ENCODE peak calls at places on chromosomes 11 and 22, in five cellular contexts. One of them, this sample, is unnamed.

GRCh38 chr11:105244157-105244820 is 104.7 kb upstream of the CARD18 start:
- DNase-seq in testis: peak; percentile 17
- DNase-seq in aorta: no peak
- DNase-seq in CD4-positive, alpha-beta memory T cell: no peak
- DNase-seq in RWPE1: peak; percentile 73
- DNase-seq in this sample: no peak

GRCh38 chr22:38756631-38757463 is 1.0 kb upstream of the SUN2 start:
- DNase-seq in RWPE1: no peak
- DNase-seq in aorta: no peak
- DNase-seq in testis: no peak
- DNase-seq in CD4-positive, alpha-beta memory T cell: no peak
- DNase-seq in this sample: no peak

GRCh38 chr11:87097582-87097981 is 59.8 kb downstream of the TMEM135 start:
- DNase-seq in testis: peak; percentile 73
- DNase-seq in CD4-positive, alpha-beta memory T cell: peak; percentile 36
- DNase-seq in RWPE1: peak; percentile 31
- DNase-seq in aorta: no peak
- DNase-seq in this sample: no peak

GRCh38 chr22:50444663-50445062 is 30.2 kb downstream of the SBF1 start:
- DNase-seq in CD4-positive, alpha-beta memory T cell: no peak
- DNase-seq in RWPE1: no peak
- DNase-seq in testis: peak; percentile 47
- DNase-seq in aorta: no peak
- DNase-seq in this sample: no peak

GRCh38 chr11:113991170-113991569 is 16.3 kb downstream of the HTR3A start:
- DNase-seq in CD4-positive, alpha-beta memory T cell: peak; percentile 10
- DNase-seq in testis: peak; percentile 47
- DNase-seq in aorta: no peak
- DNase-seq in RWPE1: peak; percentile 51
- DNase-seq in this sample: no peak

GRCh38 chr11:65794570-65795510 is 8.0 kb downstream of the OVOL1 start:
- DNase-seq in RWPE1: no peak
- DNase-seq in testis: no peak
- DNase-seq in CD4-positive, alpha-beta memory T cell: no peak
- DNase-seq in aorta: no peak
- DNase-seq in this sample: no peak

GRCh38 chr11:126186708-126187481 is 24.6 kb downstream of the RPUSD4 start:
- DNase-seq in CD4-positive, alpha-beta memory T cell: no peak
- DNase-seq in testis: no peak
- DNase-seq in aorta: peak; percentile 51
- DNase-seq in RWPE1: no peak
- DNase-seq in this sample: no peak

GRCh38 chr11:43278302-43278956 is 33.4 kb upstream of the API5 start:
- DNase-seq in testis: no peak
- DNase-seq in RWPE1: peak; percentile 50
- DNase-seq in aorta: no peak
- DNase-seq in CD4-positive, alpha-beta memory T cell: no peak
- DNase-seq in this sample: no peak

GRCh38 chr22:36569999-36570398 is 41.0 kb upstream of the EIF3D start:
- DNase-seq in CD4-positive, alpha-beta memory T cell: no peak
- DNase-seq in aorta: no peak
- DNase-seq in testis: peak; percentile 30
- DNase-seq in RWPE1: no peak
- DNase-seq in this sample: no peak

GRCh38 chr22:20756846-20757245 is 17.1 kb upstream of the SERPIND1 start:
- DNase-seq in aorta: no peak
- DNase-seq in CD4-positive, alpha-beta memory T cell: no peak
- DNase-seq in testis: no peak
- DNase-seq in RWPE1: no peak
- DNase-seq in this sample: no peak

GRCh38 chr22:42604403-42604802 is 10.3 kb downstream of the POLDIP3 start:
- DNase-seq in CD4-positive, alpha-beta memory T cell: no peak
- DNase-seq in aorta: no peak
- DNase-seq in RWPE1: no peak
- DNase-seq in testis: no peak
- DNase-seq in this sample: no peak

GRCh38 chr11:61092280-61092766 is 10.0 kb upstream of the CD5 start:
- DNase-seq in RWPE1: no peak
- DNase-seq in CD4-positive, alpha-beta memory T cell: peak; percentile 59
- DNase-seq in testis: no peak
- DNase-seq in aorta: no peak
- DNase-seq in this sample: no peak

GRCh38 chr22:26894766-26895485 is 237.5 kb downstream of the MIAT start:
- DNase-seq in aorta: no peak
- DNase-seq in RWPE1: peak; percentile 85
- DNase-seq in testis: no peak
- DNase-seq in CD4-positive, alpha-beta memory T cell: no peak
- DNase-seq in this sample: no peak

GRCh38 chr11:61917357-61918109 is at the start of gene RAB3IL1:
- DNase-seq in aorta: peak; percentile 90
- DNase-seq in CD4-positive, alpha-beta memory T cell: no peak
- DNase-seq in testis: peak; percentile 77
- DNase-seq in RWPE1: peak; percentile 41
- DNase-seq in this sample: peak; percentile 59

GRCh38 chr11:45872513-45873356 is 12.7 kb upstream of the MAPK8IP1 start:
- DNase-seq in testis: peak; percentile 71
- DNase-seq in aorta: no peak
- DNase-seq in RWPE1: peak; percentile 57
- DNase-seq in CD4-positive, alpha-beta memory T cell: peak; percentile 27
- DNase-seq in this sample: peak; percentile 70

GRCh38 chr11:113563766-113564165 is 88.6 kb upstream of the DRD2 start:
- DNase-seq in testis: no peak
- DNase-seq in RWPE1: peak; percentile 40
- DNase-seq in aorta: no peak
- DNase-seq in CD4-positive, alpha-beta memory T cell: no peak
- DNase-seq in this sample: no peak

GRCh38 chr11:126140932-126141291 is 70.5 kb downstream of the RPUSD4 start:
- DNase-seq in RWPE1: no peak
- DNase-seq in aorta: peak; percentile 22
- DNase-seq in CD4-positive, alpha-beta memory T cell: no peak
- DNase-seq in testis: peak; percentile 83
- DNase-seq in this sample: no peak

GRCh38 chr22:23385301-23386244 is 194.5 kb downstream of the IGLL1 start:
- DNase-seq in aorta: peak; percentile 94
- DNase-seq in CD4-positive, alpha-beta memory T cell: peak; percentile 66
- DNase-seq in testis: peak; percentile 94
- DNase-seq in RWPE1: peak; percentile 74
- DNase-seq in this sample: peak; percentile 88

GRCh38 chr22:46673677-46674236 is 53.6 kb downstream of the GRAMD4 start:
- DNase-seq in RWPE1: no peak
- DNase-seq in aorta: no peak
- DNase-seq in CD4-positive, alpha-beta memory T cell: no peak
- DNase-seq in testis: no peak
- DNase-seq in this sample: no peak

GRCh38 chr11:28098257-28098656 is 9.7 kb downstream of the KIF18A start:
- DNase-seq in aorta: no peak
- DNase-seq in CD4-positive, alpha-beta memory T cell: no peak
- DNase-seq in testis: no peak
- DNase-seq in RWPE1: no peak
- DNase-seq in this sample: no peak

GRCh38 chr11:68896171-68896959 is 7.3 kb downstream of the MRPL21 start:
- DNase-seq in testis: no peak
- DNase-seq in CD4-positive, alpha-beta memory T cell: no peak
- DNase-seq in RWPE1: no peak
- DNase-seq in aorta: no peak
- DNase-seq in this sample: no peak

GRCh38 chr22:39117585-39118191 is 20.6 kb downstream of the APOBEC3H start:
- DNase-seq in CD4-positive, alpha-beta memory T cell: peak; percentile 73
- DNase-seq in aorta: peak; percentile 22
- DNase-seq in RWPE1: no peak
- DNase-seq in testis: peak; percentile 83
- DNase-seq in this sample: peak; percentile 41

GRCh38 chr11:10164621-10165020 is 129.4 kb downstream of the SBF2 start:
- DNase-seq in CD4-positive, alpha-beta memory T cell: no peak
- DNase-seq in testis: no peak
- DNase-seq in aorta: no peak
- DNase-seq in RWPE1: no peak
- DNase-seq in this sample: no peak

GRCh38 chr11:116224154-116224888 is 548.5 kb downstream of the BUD13 start:
- DNase-seq in aorta: no peak
- DNase-seq in testis: peak; percentile 75
- DNase-seq in CD4-positive, alpha-beta memory T cell: peak; percentile 4
- DNase-seq in RWPE1: peak; percentile 41
- DNase-seq in this sample: peak; percentile 50

GRCh38 chr22:44931766-44932165 is 78.0 kb downstream of the PHF21B start:
- DNase-seq in aorta: peak; percentile 52
- DNase-seq in testis: no peak
- DNase-seq in CD4-positive, alpha-beta memory T cell: no peak
- DNase-seq in RWPE1: no peak
- DNase-seq in this sample: no peak

GRCh38 chr22:16838073-16838472 is 12.9 kb upstream of the XKR3 start:
- DNase-seq in CD4-positive, alpha-beta memory T cell: no peak
- DNase-seq in testis: no peak
- DNase-seq in RWPE1: no peak
- DNase-seq in aorta: no peak
- DNase-seq in this sample: no peak

GRCh38 chr11:85740464-85741400 is 54.7 kb upstream of the CCDC89 start:
- DNase-seq in RWPE1: no peak
- DNase-seq in aorta: no peak
- DNase-seq in CD4-positive, alpha-beta memory T cell: no peak
- DNase-seq in testis: no peak
- DNase-seq in this sample: no peak

GRCh38 chr22:41699264-41700104 is at the start of gene MEI1:
- DNase-seq in RWPE1: peak; percentile 75
- DNase-seq in aorta: peak; percentile 96
- DNase-seq in testis: peak; percentile 87
- DNase-seq in CD4-positive, alpha-beta memory T cell: peak; percentile 87
- DNase-seq in this sample: peak; percentile 82

GRCh38 chr22:48889209-48889830 is 938.4 kb downstream of the BRD1 start:
- DNase-seq in testis: no peak
- DNase-seq in RWPE1: no peak
- DNase-seq in aorta: peak; percentile 45
- DNase-seq in CD4-positive, alpha-beta memory T cell: no peak
- DNase-seq in this sample: no peak

GRCh38 chr11:20672575-20672974 is 3.2 kb downstream of the NELL1 start:
- DNase-seq in RWPE1: no peak
- DNase-seq in CD4-positive, alpha-beta memory T cell: no peak
- DNase-seq in testis: no peak
- DNase-seq in aorta: no peak
- DNase-seq in this sample: no peak

GRCh38 chr11:77287615-77288273 is 13.7 kb downstream of the GDPD4 start:
- DNase-seq in RWPE1: peak; percentile 84
- DNase-seq in CD4-positive, alpha-beta memory T cell: no peak
- DNase-seq in aorta: no peak
- DNase-seq in testis: no peak
- DNase-seq in this sample: no peak

GRCh38 chr22:27635435-27635834 is 166.1 kb downstream of the MN1 start:
- DNase-seq in aorta: no peak
- DNase-seq in RWPE1: no peak
- DNase-seq in testis: no peak
- DNase-seq in CD4-positive, alpha-beta memory T cell: no peak
- DNase-seq in this sample: no peak

GRCh38 chr11:65854161-65854592 is 3.8 kb downstream of the CFL1 start:
- DNase-seq in aorta: peak; percentile 55
- DNase-seq in RWPE1: no peak
- DNase-seq in CD4-positive, alpha-beta memory T cell: no peak
- DNase-seq in testis: no peak
- DNase-seq in this sample: no peak

GRCh38 chr11:83409891-83410290 is 123.7 kb upstream of the CCDC90B start:
- DNase-seq in CD4-positive, alpha-beta memory T cell: no peak
- DNase-seq in RWPE1: no peak
- DNase-seq in testis: no peak
- DNase-seq in aorta: no peak
- DNase-seq in this sample: peak; percentile 45

GRCh38 chr11:75283391-75283931 is 42.9 kb downstream of the TPBGL start:
- DNase-seq in CD4-positive, alpha-beta memory T cell: no peak
- DNase-seq in aorta: peak; percentile 66
- DNase-seq in testis: no peak
- DNase-seq in RWPE1: no peak
- DNase-seq in this sample: no peak

GRCh38 chr11:75280227-75280671 is 39.7 kb downstream of the TPBGL start:
- DNase-seq in testis: peak; percentile 89
- DNase-seq in CD4-positive, alpha-beta memory T cell: peak; percentile 69
- DNase-seq in aorta: peak; percentile 88
- DNase-seq in RWPE1: peak; percentile 77
- DNase-seq in this sample: peak; percentile 83

GRCh38 chr11:75280770-75281468 is 40.3 kb downstream of the TPBGL start:
- DNase-seq in testis: no peak
- DNase-seq in RWPE1: no peak
- DNase-seq in aorta: peak; percentile 77
- DNase-seq in CD4-positive, alpha-beta memory T cell: no peak
- DNase-seq in this sample: peak; percentile 45

GRCh38 chr11:75279273-75279672 is 38.7 kb downstream of the TPBGL start:
- DNase-seq in RWPE1: no peak
- DNase-seq in CD4-positive, alpha-beta memory T cell: no peak
- DNase-seq in testis: no peak
- DNase-seq in aorta: peak; percentile 20
- DNase-seq in this sample: peak; percentile 16

GRCh38 chr11:75281469-75282095 is 41.0 kb downstream of the TPBGL start:
- DNase-seq in CD4-positive, alpha-beta memory T cell: no peak
- DNase-seq in RWPE1: no peak
- DNase-seq in testis: no peak
- DNase-seq in aorta: peak; percentile 39
- DNase-seq in this sample: no peak
- H3K27ac ChIP-seq in CD4-positive, alpha-beta memory T cell: no peak overlapping the region
- H3K27ac ChIP-seq in RWPE1: no peak overlapping the region
- H3K27ac ChIP-seq in testis: no peak overlapping the region
- H3K27ac ChIP-seq in aorta: no peak overlapping the region
- H3K27ac ChIP-seq in this sample: peak overlapping the region; percentile 86

DNA sequence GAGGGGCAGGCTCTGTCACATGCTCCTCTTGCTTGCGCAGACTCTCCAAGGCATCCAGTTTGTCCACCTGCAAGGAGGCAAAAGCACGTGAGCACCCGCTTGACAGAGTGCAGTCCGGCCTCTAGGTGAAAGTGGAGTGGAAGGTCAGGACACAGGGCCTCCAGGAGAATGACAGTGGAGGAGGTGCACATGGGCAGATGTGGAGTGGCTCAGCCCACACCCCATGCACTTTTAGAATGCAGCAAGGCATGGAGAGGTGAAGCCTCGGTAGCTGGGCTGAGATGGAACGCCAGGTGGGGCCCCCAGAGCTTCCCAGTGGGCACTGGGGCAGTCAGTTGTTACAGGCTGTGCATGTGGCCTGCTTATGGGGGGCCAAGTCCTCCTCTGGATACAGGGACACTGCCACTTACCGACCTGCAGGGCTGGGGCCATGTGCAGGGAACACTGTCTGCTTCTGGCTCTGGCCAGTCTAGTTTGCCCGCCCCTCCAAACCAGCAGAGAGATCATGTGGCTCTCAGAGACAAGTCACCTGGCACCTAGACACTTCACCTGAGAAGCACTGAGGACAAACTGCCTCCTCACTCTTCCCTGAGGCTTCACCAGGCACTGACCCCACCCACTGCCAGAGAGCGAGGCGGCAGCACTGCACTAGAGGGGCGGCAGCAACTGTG is 2.3 kb upstream of the SLC25A1 start:
- DNase-seq in RWPE1: no peak
- DNase-seq in testis: no peak
- DNase-seq in CD4-positive, alpha-beta memory T cell: no peak
- DNase-seq in aorta: no peak
- DNase-seq in this sample: no peak
- H3K27ac ChIP-seq in RWPE1: peak overlapping the region; percentile 96
- H3K27ac ChIP-seq in testis: no peak overlapping the region
- H3K27ac ChIP-seq in CD4-positive, alpha-beta memory T cell: no peak overlapping the region
- H3K27ac ChIP-seq in aorta: no peak overlapping the region
- H3K27ac ChIP-seq in this sample: no peak overlapping the region

GRCh38 chr11:33172996-33173395 is 11.7 kb upstream of the CSTF3 start:
- DNase-seq in RWPE1: no peak
- DNase-seq in aorta: no peak
- DNase-seq in CD4-positive, alpha-beta memory T cell: no peak
- DNase-seq in testis: no peak
- DNase-seq in this sample: no peak
- H3K27ac ChIP-seq in RWPE1: no peak overlapping the region
- H3K27ac ChIP-seq in aorta: no peak overlapping the region
- H3K27ac ChIP-seq in CD4-positive, alpha-beta memory T cell: no peak overlapping the region
- H3K27ac ChIP-seq in testis: no peak overlapping the region
- H3K27ac ChIP-seq in this sample: no peak overlapping the region

GRCh38 chr11:64613648-64614047 is 22.6 kb downstream of the SLC22A12 start:
- DNase-seq in CD4-positive, alpha-beta memory T cell: no peak
- DNase-seq in testis: no peak
- DNase-seq in RWPE1: no peak
- DNase-seq in aorta: no peak
- DNase-seq in this sample: no peak
- H3K27ac ChIP-seq in CD4-positive, alpha-beta memory T cell: no peak overlapping the region
- H3K27ac ChIP-seq in testis: no peak overlapping the region
- H3K27ac ChIP-seq in RWPE1: no peak overlapping the region
- H3K27ac ChIP-seq in aorta: no peak overlapping the region
- H3K27ac ChIP-seq in this sample: no peak overlapping the region